ENCODE peak calls at places on chromosome 20, in nine cellular contexts. H, S, V, Y, U, T, F, O and Q are unnamed samples.

GRCh38 chr20:2872304-2873009 is 824 bp upstream of the PTPRA start:
- DNase-seq in H (peak; percentile 82), V (no peak), U (peak; percentile 56), O (peak; percentile 79), S (peak; percentile 70), F (peak; percentile 70), T (peak; percentile 45), Y (peak; percentile 45), Q (no peak)

GRCh38 chr20:5734559-5735137 is 15.6 kb upstream of the SHLD1 start:
- DNase-seq in V (no peak), U (no peak), H (no peak), T (no peak), S (no peak), O (no peak), F (no peak), Y (no peak), Q (no peak)

GRCh38 chr20:38751360-38751976 is 3.2 kb downstream of the ACTR5 start:
- DNase-seq in T (no peak), S (peak; percentile 35), Y (peak; percentile 49), U (peak; percentile 40), H (peak; percentile 38), V (no peak), O (no peak), F (no peak), Q (no peak)

GRCh38 chr20:50356522-50356880 is 153.7 kb upstream of the PTPN1 start:
- DNase-seq in H (no peak), O (peak; percentile 54), F (no peak), U (no peak), S (no peak), T (no peak), V (no peak), Y (no peak), Q (no peak)

GRCh38 chr20:61762208-61762710 is 303.4 kb downstream of the TAF4 start:
- DNase-seq in S (no peak), Y (no peak), O (no peak), F (no peak), T (no peak), U (no peak), H (no peak), V (no peak), Q (no peak)

GRCh38 chr20:45997187-45997586 is 11.5 kb upstream of the MMP9 start:
- DNase-seq in H (no peak), Y (no peak), F (no peak), S (no peak), V (no peak), O (no peak), T (no peak), U (no peak), Q (no peak)

GRCh38 chr20:53208110-53208908 is 236.2 kb downstream of the TSHZ2 start:
- DNase-seq in H (no peak), F (peak; percentile 11), S (no peak), V (no peak), U (no peak), T (no peak), O (no peak), Y (no peak), Q (peak; percentile 84)

GRCh38 chr20:23368316-23369110 is 6.5 kb downstream of the GZF1 start:
- DNase-seq in H (no peak), F (no peak), S (no peak), T (no peak), Y (no peak), V (no peak), U (no peak), O (no peak), Q (no peak)

GRCh38 chr20:36493801-36494114 is 47.6 kb upstream of the MYL9 start:
- DNase-seq in F (no peak), U (no peak), S (peak; percentile 88), V (peak; percentile 76), T (no peak), O (no peak), Y (no peak), H (peak; percentile 20), Q (no peak)

GRCh38 chr20:57957397-57958049 is 247.7 kb upstream of the PMEPA1 start:
- DNase-seq in H (no peak), V (peak; percentile 87), Y (no peak), S (no peak), F (no peak), T (no peak), O (no peak), U (no peak), Q (no peak)

GRCh38 chr20:54475334-54476287 is at the start of gene DOK5:
- DNase-seq in T (no peak), O (peak; percentile 37), S (no peak), Y (no peak), F (no peak), V (no peak), U (no peak), H (no peak), Q (no peak)

GRCh38 chr20:14707026-14707680 is 369.7 kb upstream of the FLRT3 start:
- DNase-seq in H (no peak), V (no peak), O (no peak), U (no peak), F (no peak), T (no peak), Y (no peak), S (no peak), Q (no peak)

GRCh38 chr20:58661298-58662141 is 10.4 kb downstream of the STX16 start:
- DNase-seq in T (no peak), O (no peak), Y (no peak), U (no peak), V (no peak), F (no peak), H (no peak), S (no peak), Q (peak; percentile 41)

GRCh38 chr20:63253438-63254236 is 626 bp downstream of the NKAIN4 start:
- DNase-seq in S (no peak), F (no peak), U (no peak), T (no peak), O (peak; percentile 71), Y (peak; percentile 26), V (no peak), H (no peak), Q (no peak)

GRCh38 chr20:63097336-63097831 is 90.6 kb upstream of the BHLHE23 start:
- DNase-seq in S (no peak), T (no peak), V (no peak), U (no peak), Y (no peak), O (peak; percentile 34), H (no peak), F (no peak), Q (peak; percentile 41)

GRCh38 chr20:63315982-63316491 is 23.1 kb downstream of the COL20A1 start:
- DNase-seq in S (no peak), Y (no peak), F (no peak), U (no peak), T (no peak), V (no peak), H (no peak), O (no peak), Q (no peak)

GRCh38 chr20:62743777-62744317 is 35.2 kb downstream of the NTSR1 start:
- DNase-seq in T (no peak), V (no peak), Y (no peak), H (no peak), U (no peak), F (no peak), O (no peak), S (no peak), Q (no peak)

GRCh38 chr20:38982291-38982690 is 20.1 kb downstream of the DHX35 start:
- DNase-seq in Y (no peak), V (no peak), T (no peak), F (no peak), S (no peak), O (no peak), U (no peak), H (no peak), Q (no peak)

GRCh38 chr20:59031326-59032022 is 661 bp downstream of the ATP5F1E start:
- DNase-seq in S (peak; percentile 5), U (no peak), Y (no peak), O (no peak), F (no peak), H (peak; percentile 56), T (no peak), V (no peak), Q (no peak)

GRCh38 chr20:20520776-20521175 is 152.9 kb downstream of the INSM1 start:
- DNase-seq in V (peak; percentile 27), U (no peak), F (no peak), H (no peak), T (no peak), S (no peak), Y (no peak), O (no peak), Q (no peak)

GRCh38 chr20:21702553-21703467 is 2.7 kb upstream of the PAX1 start:
- DNase-seq in T (peak; percentile 64), H (peak; percentile 69), F (peak; percentile 53), O (peak; percentile 83), V (no peak), S (peak; percentile 4), Y (peak; percentile 28), U (peak; percentile 80), Q (no peak)

GRCh38 chr20:17480696-17481095 is 50.5 kb downstream of the BFSP1 start:
- DNase-seq in O (no peak), H (no peak), U (no peak), Y (no peak), F (no peak), V (no peak), S (no peak), T (no peak), Q (no peak)

GRCh38 chr20:45578151-45578660 is 878 bp downstream of the WFDC8 start:
- DNase-seq in F (no peak), T (no peak), S (no peak), H (no peak), Y (no peak), O (no peak), V (no peak), U (no peak), Q (no peak)